ENCODE peak calls at places on chromosomes 2 and 18, in four cellular contexts. S, L, N and M are unnamed samples.

GRCh38 chr18:31154186-31154585 is 8.5 kb downstream of the DSC1 start:
- DNase-seq in S (no peak), L (no peak), N (no peak), M (peak)

GRCh38 chr18:8548186-8548585 is 61.1 kb upstream of the RAB12 start:
- DNase-seq in S (no peak), L (no peak), N (no peak), M (no peak)

GRCh38 chr18:21663615-21664014 is 41.0 kb downstream of the ABHD3 start:
- DNase-seq in S (no peak), L (no peak), N (no peak), M (no peak)

GRCh38 chr2:127641846-127642510 is 4.0 kb upstream of the GPR17 start:
- DNase-seq in S (no peak), L (no peak), N (peak), M (no peak)

GRCh38 chr2:223930002-223930976 is 14.8 kb downstream of the WDFY1 start:
- DNase-seq in S (peak), L (no peak), N (no peak), M (no peak)

GRCh38 chr2:238487652-238488346 is 61.1 kb downstream of the ASB1 start:
- DNase-seq in S (no peak), L (no peak), N (no peak), M (no peak)

GRCh38 chr18:49668583-49669290 is 106.9 kb downstream of the LIPG start:
- DNase-seq in S (peak), L (no peak), N (no peak), M (peak)

GRCh38 chr2:3188405-3188946 is 189.1 kb downstream of the EIPR1 start:
- DNase-seq in S (no peak), L (no peak), N (no peak), M (no peak)

GRCh38 chr2:213627054-213627710 is 342.9 kb downstream of the SPAG16 start:
- DNase-seq in S (no peak), L (no peak), N (no peak), M (no peak)

GRCh38 chr2:181657379-181657778 is 474 bp upstream of the CERKL start:
- DNase-seq in S (no peak), L (no peak), N (no peak), M (no peak)

GRCh38 chr2:127735044-127735443 is 33.7 kb downstream of the SFT2D3 start:
- DNase-seq in S (no peak), L (no peak), N (no peak), M (no peak)

GRCh38 chr18:57909620-57910019 is 106.5 kb upstream of the ATP8B1 start:
- DNase-seq in S (no peak), L (no peak), N (no peak), M (no peak)

GRCh38 chr18:10979411-10979810 is 170.0 kb downstream of the PIEZO2 start:
- DNase-seq in S (no peak), L (no peak), N (no peak), M (no peak)

GRCh38 chr18:69992776-69993175 is 45.1 kb upstream of the CD226 start:
- DNase-seq in S (peak), L (no peak), N (no peak), M (no peak)

GRCh38 chr2:61549546-61549945 is 11.4 kb upstream of the XPO1 start:
- DNase-seq in S (no peak), L (no peak), N (no peak), M (no peak)